ENCODE peak calls at places on chromosomes 6 and 20, in five cellular contexts. U is AG04450, X is cardiac muscle cell, E is A673, S is left ventricle myocardium inferior. J is an unnamed sample.
A peak's percentile ranks its signal among the peaks of the same experiment; 100 is the strongest.

GRCh38 chr20:24781061-24781980 is 167.7 kb upstream of the CST7 start:
- DNase-seq in X (peak; percentile 43), S (no peak), E (peak; percentile 79), U (no peak), J (no peak)

GRCh38 chr6:15520616-15521203 is 142.1 kb downstream of the DTNBP1 start:
- DNase-seq in E (no peak), S (no peak), U (no peak), X (no peak), J (no peak)

GRCh38 chr20:63064745-63065711 is 58.3 kb upstream of the BHLHE23 start:
- DNase-seq in S (peak; percentile 6), X (no peak), E (no peak), U (no peak), J (no peak)

GRCh38 chr20:1816384-1817381 is 78.5 kb upstream of the SIRPA start:
- DNase-seq in X (peak; percentile 56), E (no peak), S (no peak), U (no peak), J (no peak)

GRCh38 chr6:44058617-44059358 is 68.5 kb downstream of the MRPL14 start:
- DNase-seq in S (peak; percentile 77), U (peak; percentile 97), X (peak; percentile 99), E (no peak), J (peak; percentile 100)

GRCh38 chr6:27582928-27583725 is 110.2 kb upstream of the ZNF184 start:
- DNase-seq in X (peak; percentile 70), S (no peak), U (no peak), E (peak; percentile 82), J (no peak)

GRCh38 chr6:89347825-89348224 is 4.7 kb downstream of the UBE2J1 start:
- DNase-seq in S (peak; percentile 22), X (peak; percentile 58), E (no peak), U (no peak), J (no peak)

GRCh38 chr6:134454794-134455193 is 136.9 kb upstream of the SGK1 start:
- DNase-seq in S (no peak), X (peak; percentile 21), U (no peak), E (no peak), J (no peak)

GRCh38 chr6:52457096-52457495 is 37.0 kb downstream of the EFHC1 start:
- DNase-seq in E (no peak), S (no peak), U (no peak), X (no peak), J (no peak)

GRCh38 chr6:35049885-35050284 is 91.3 kb downstream of the TCP11 start:
- DNase-seq in X (peak; percentile 79), E (no peak), S (peak; percentile 65), U (peak; percentile 89), J (no peak)

GRCh38 chr6:155186052-155186658 is 77.7 kb upstream of the CLDN20 start:
- DNase-seq in S (no peak), U (no peak), X (no peak), E (no peak), J (no peak)
- H3K4me3 ChIP-seq in S (no peak overlapping the region), U (no peak overlapping the region), X (no peak overlapping the region), E (no peak overlapping the region), J (no peak overlapping the region)

DNA sequence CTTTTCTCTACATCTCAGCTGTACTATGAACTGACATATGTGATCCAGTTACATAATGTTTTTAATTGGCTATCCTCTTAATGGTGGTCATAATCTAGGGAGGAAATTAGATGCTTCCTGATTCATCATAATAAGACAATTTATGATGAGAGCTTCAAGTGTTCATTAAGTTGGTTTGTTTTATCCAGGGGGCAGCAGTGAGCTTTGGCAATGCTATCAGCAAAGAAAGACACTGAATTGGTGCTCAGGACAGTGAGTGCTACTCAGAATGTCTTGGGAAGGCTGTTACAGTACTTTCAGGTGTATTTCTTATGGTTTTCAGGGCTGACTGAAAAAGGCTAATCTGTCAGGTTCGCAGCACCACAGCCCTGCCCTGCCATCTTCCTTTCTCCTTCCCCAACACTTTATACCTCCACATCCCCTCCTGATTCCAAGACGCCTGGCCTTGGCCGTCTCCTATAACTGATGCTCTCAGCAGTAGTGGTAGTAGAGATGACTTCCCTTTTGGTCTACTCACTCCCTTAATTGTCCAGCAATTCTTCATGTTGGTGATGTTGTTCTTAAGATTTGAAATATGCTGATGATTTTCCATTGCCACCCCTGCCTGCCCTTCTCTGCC is 67.0 kb upstream of the TNFAIP3 start:
- DNase-seq in X (peak; percentile 80), U (no peak), E (peak; percentile 65), S (no peak), J (no peak)
- TF ChIP-seq CTCF in X (peak; percentile 66), U (peak; percentile 64), E (peak; percentile 69), S (peak; percentile 65), J (peak; percentile 71)

DNA sequence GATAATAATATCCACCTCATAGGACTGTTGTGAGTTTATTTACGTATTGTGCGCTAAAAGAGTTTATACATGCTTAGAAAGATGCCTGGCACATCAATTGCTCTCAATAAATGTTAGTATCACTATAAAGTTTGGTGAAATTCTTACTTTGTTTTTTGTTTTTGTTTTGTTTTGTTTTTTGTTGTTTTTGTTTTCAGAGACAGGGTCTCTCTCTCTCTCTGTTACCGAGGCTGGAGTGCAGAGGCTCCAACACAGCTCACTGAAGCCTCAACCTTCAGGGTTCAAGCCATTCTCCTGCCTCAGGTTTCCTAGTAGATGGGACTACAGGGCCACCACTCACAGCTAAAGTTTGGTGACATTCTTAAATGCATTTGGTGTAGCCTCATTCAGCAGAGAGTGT is 32.2 kb upstream of the BTN3A2 start:
- DNase-seq in S (no peak), X (no peak), E (no peak), U (no peak), J (no peak)
- H3K4me3 ChIP-seq in S (no peak overlapping the region), X (no peak overlapping the region), E (peak overlapping the region; percentile 61), U (no peak overlapping the region), J (no peak overlapping the region)

GRCh38 chr20:42949865-42950264 is 239.8 kb downstream of the PTPRT start:
- DNase-seq in U (no peak), X (no peak), S (no peak), E (no peak), J (no peak)
- TF ChIP-seq CTCF in U (no peak), X (no peak), S (no peak), E (no peak), J (no peak)